ENCODE peak calls at places on chromosomes 12 and 14, in nine cellular contexts. D is CD8-positive, alpha-beta T cell; P is cardiac muscle cell; B is WTC11; Z is suprapubic skin; L is AG09309; T is IMR-90; S is cardiac fibroblast; M is dorsolateral prefrontal cortex. I is an unnamed sample.

GRCh38 chr12:125220404-125221273 is 155.4 kb downstream of the AACS start:
- DNase-seq in Z (no peak), P (no peak), B (no peak), S (no peak), L (no peak), M (no peak), D (no peak), T (no peak), I (no peak)

GRCh38 chr14:57287745-57288144 is 19.0 kb downstream of the AP5M1 start:
- DNase-seq in D (no peak), Z (no peak), B (no peak), P (no peak), L (no peak), S (no peak), M (no peak), T (no peak), I (no peak)

GRCh38 chr14:29584992-29585391 is 342.7 kb downstream of the PRKD1 start:
- DNase-seq in Z (no peak), D (no peak), P (peak), T (peak), S (peak), M (peak), L (peak), B (peak), I (no peak)

GRCh38 chr12:124823272-124823970 is 40.2 kb downstream of the SCARB1 start:
- DNase-seq in D (no peak), S (no peak), B (no peak), P (no peak), L (no peak), Z (no peak), T (no peak), M (no peak), I (no peak)

GRCh38 chr12:124381454-124382207 is 86.7 kb downstream of the RFLNA start:
- DNase-seq in P (peak), T (peak), L (no peak), D (no peak), M (peak), S (peak), Z (peak), B (no peak), I (peak)

GRCh38 chr12:117875652-117876491 is 92.9 kb downstream of the KSR2 start:
- DNase-seq in T (peak), B (peak), Z (no peak), D (peak), M (peak), P (peak), S (peak), L (no peak), I (no peak)

GRCh38 chr12:85877459-85877858 is 3.4 kb downstream of the NTS start:
- DNase-seq in L (no peak), P (no peak), S (no peak), B (no peak), D (no peak), T (no peak), M (no peak), Z (no peak), I (no peak)

GRCh38 chr12:56315256-56315625 is 547 bp downstream of the CNPY2 start:
- DNase-seq in B (no peak), L (no peak), D (no peak), T (no peak), P (no peak), S (no peak), M (peak), Z (no peak), I (no peak)

GRCh38 chr12:92485356-92486348 is 217.1 kb upstream of the PLEKHG7 start:
- DNase-seq in Z (no peak), B (no peak), L (no peak), S (peak), T (no peak), M (no peak), D (no peak), P (peak), I (no peak)

GRCh38 chr12:96431067-96431466 is 30.8 kb upstream of the CDK17 start:
- DNase-seq in P (no peak), L (no peak), Z (no peak), B (no peak), D (no peak), M (no peak), S (no peak), T (no peak), I (no peak)

GRCh38 chr14:66662374-66662773 is 154.4 kb downstream of the GPHN start:
- DNase-seq in B (peak), M (no peak), P (peak), Z (no peak), T (no peak), L (no peak), D (no peak), S (peak), I (no peak)

DNA sequence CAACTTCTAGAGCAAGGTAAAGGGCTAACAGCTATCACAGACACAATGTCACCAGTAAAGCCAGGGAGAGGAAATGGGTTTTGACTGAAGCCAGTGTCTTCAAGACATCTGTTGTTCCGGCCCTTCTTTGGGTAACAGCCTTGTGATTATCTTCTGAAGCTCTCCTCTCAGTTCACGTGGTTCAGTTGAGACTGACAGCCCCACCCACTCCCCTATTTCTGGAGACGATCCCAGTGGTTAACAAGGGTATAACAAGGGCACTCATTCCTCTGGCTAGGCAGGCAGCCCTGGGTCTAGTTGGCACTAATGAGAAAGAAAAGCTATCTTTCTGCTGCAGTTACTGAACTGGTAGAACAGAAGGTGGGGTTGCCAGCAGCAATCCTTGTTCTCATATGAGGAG is 6.9 kb downstream of the GNPTAB start:
- DNase-seq in S (peak), D (peak), Z (peak), L (no peak), M (peak), T (no peak), B (peak), P (peak), I (peak)
- TF ChIP-seq CTCF in S (peak), D (peak), Z (peak), L (no peak), M (no peak), T (no peak), B (no peak), P (peak), I (peak)

GRCh38 chr14:37597538-37598084 is 2.2 kb downstream of the TTC6 start:
- DNase-seq in L (no peak), S (no peak), D (no peak), M (no peak), Z (peak), T (no peak), B (peak), P (peak), I (no peak)
- TF ChIP-seq CTCF in L (peak), S (peak), D (no peak), M (no peak), Z (no peak), T (peak), B (peak), P (peak), I (no peak)

GRCh38 chr12:132314516-132315233 is 14.7 kb downstream of the GALNT9 start:
- DNase-seq in B (no peak), P (no peak), Z (no peak), S (no peak), M (no peak), L (no peak), D (no peak), T (no peak), I (no peak)
- TF ChIP-seq CTCF in B (no peak), P (no peak), Z (no peak), S (no peak), M (no peak), L (no peak), D (no peak), T (no peak), I (no peak)

DNA sequence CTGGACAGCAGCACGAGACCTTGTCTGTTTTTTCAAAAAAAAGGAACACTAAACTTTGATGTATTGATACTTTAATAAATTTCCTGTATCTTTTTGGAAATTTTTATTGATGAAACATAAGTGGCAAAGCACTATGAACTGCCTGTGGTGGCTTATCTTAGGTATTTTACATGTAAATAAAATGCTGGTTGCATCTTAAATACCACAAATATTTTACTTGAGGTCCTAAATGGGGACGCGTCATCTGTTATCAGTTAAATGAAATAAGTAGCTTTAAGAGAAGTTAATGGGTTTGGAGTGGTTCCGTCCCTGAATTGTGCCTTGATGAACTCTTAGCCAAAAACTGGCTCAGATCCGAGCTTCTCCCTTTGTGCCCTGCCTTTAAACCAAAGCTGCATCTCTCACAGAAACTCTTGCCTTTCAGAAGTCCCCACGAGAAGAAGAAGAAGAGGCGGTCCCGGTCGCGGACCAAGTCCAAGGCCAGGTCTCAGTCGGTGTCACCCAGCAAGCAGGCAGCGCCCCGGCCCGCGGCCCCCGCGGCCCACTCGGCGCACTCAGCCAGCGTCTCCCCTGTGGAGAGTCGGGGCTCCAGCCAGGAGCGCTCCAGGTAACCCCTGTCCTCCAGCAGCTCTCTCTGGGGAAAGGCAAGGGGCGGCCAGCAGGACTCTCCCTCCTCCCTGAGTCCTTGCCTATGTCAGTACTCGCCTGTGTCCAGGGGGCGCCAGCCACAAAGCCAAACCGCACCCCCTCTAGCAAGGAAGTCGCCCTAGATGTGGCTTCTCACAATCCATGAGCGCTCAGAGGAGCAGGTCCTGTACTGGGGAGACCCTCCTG is 31.2 kb upstream of the MMP17 start:
- DNase-seq in B (peak), Z (no peak), M (no peak), T (no peak), L (no peak), S (no peak), D (no peak), P (no peak), I (no peak)
- TF ChIP-seq CTCF in B (no peak), Z (no peak), M (no peak), T (no peak), L (no peak), S (no peak), D (no peak), P (no peak), I (no peak)

GRCh38 chr12:88153959-88154358 is 11.9 kb downstream of the TMTC3 start:
- DNase-seq in D (no peak), Z (no peak), B (no peak), T (peak), L (peak), S (peak), M (no peak), P (peak), I (no peak)
- TF ChIP-seq CTCF in D (no peak), Z (no peak), B (no peak), T (peak), L (peak), S (peak), M (peak), P (peak), I (peak)

GRCh38 chr14:55411426-55412389 is at the start of gene ATG14:
- DNase-seq in Z (peak), L (peak), P (peak), T (peak), D (peak), B (peak), M (peak), S (peak), I (peak)
- TF ChIP-seq CTCF in Z (no peak), L (no peak), P (no peak), T (no peak), D (no peak), B (no peak), M (no peak), S (no peak), I (no peak)

DNA sequence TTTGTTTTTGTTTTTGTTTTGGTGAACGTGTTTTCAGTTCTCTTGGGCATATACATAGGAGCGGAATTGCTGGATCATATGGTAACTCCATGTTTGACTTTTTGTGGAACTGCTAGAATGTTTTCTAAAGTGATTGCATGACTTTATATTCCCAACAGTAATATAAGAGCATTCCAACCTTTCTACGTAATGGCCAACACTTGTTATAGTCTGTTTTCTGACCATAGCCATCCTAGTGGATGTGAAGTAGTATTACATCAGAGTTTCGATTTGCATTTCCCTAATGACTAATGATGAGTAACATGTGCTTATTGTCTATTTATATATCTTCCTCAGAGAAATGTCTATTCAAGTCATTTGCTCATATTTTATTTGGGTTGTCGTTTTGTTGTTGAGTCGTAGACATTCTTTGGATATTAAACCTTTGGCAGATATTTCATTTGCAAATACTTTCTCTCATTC is 268.7 kb downstream of the AEBP2 start:
- DNase-seq in L (no peak), B (no peak), P (no peak), D (no peak), S (no peak), M (no peak), Z (no peak), T (peak), I (no peak)
- TF ChIP-seq CTCF in L (peak), B (no peak), P (no peak), D (no peak), S (peak), M (no peak), Z (no peak), T (peak), I (no peak)

GRCh38 chr14:96584199-96584906 is 82.2 kb downstream of the PAPOLA start:
- DNase-seq in Z (no peak), T (no peak), B (peak), L (no peak), D (no peak), M (no peak), S (peak), P (peak), I (no peak)
- TF ChIP-seq CTCF in Z (no peak), T (no peak), B (peak), L (peak), D (no peak), M (peak), S (no peak), P (peak), I (peak)

DNA sequence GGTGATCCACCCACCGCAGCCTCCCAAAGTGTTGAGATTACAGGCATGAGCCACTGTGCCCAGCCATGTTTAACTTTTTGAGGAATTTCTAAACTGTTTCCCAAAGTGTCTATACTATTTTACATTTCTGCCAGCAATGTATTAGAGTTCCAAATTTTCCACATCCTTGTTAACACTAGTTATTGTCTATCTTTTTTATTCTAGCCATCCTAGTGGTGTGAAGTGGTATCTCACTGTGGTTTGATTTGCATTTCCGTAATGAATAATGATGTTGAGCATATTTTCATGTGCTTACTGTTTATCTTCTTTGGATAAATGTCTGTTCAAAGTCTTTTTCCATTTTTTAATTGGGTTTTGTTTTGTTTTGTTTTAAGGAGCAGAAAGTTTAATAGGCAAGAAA is 14.7 kb downstream of the TXNRD1 start:
- DNase-seq in L (no peak), M (no peak), D (no peak), T (no peak), Z (no peak), S (no peak), P (no peak), B (no peak), I (no peak)
- TF ChIP-seq CTCF in L (no peak), M (no peak), D (no peak), T (no peak), Z (no peak), S (peak), P (no peak), B (no peak), I (peak)

GRCh38 chr12:94725375-94726168 is 75.2 kb upstream of the TMCC3 start:
- DNase-seq in B (peak), M (no peak), L (peak), S (peak), P (peak), Z (no peak), D (no peak), T (peak), I (peak)
- TF ChIP-seq CTCF in B (no peak), M (peak), L (peak), S (peak), P (peak), Z (no peak), D (no peak), T (peak), I (peak)

I was measured in Peyer's patch.